ENCODE peak calls at places on chromosome 4, in seven cellular contexts. L, X, T, H, B, A and N are unnamed samples.

GRCh38 chr4:10095296-10095991 is 21.2 kb downstream of the WDR1 start:
- DNase-seq in L (no peak), B (no peak), A (peak), H (no peak), X (no peak), T (no peak), N (no peak)

GRCh38 chr4:56050584-56050983 is 101.8 kb downstream of the CEP135 start:
- DNase-seq in H (no peak), X (no peak), A (no peak), L (no peak), B (no peak), T (no peak), N (no peak)

GRCh38 chr4:36024901-36025610 is 219.3 kb downstream of the ARAP2 start:
- DNase-seq in T (peak), H (no peak), X (no peak), L (no peak), A (no peak), B (no peak), N (peak)

GRCh38 chr4:140236649-140237160 is 82.7 kb upstream of the MAML3 start:
- DNase-seq in H (no peak), B (peak), A (no peak), T (no peak), L (peak), X (no peak), N (no peak)

GRCh38 chr4:8451440-8452182 is 11.0 kb downstream of the TRMT44 start:
- DNase-seq in T (no peak), B (no peak), A (no peak), L (no peak), H (no peak), X (no peak), N (no peak)

GRCh38 chr4:137156054-137156453 is 376.2 kb downstream of the PCDH18 start:
- DNase-seq in H (no peak), A (no peak), X (no peak), L (peak), T (no peak), B (peak), N (peak)

GRCh38 chr4:156865391-156865790 is 106.2 kb downstream of the PDGFC start:
- DNase-seq in H (no peak), T (no peak), B (peak), A (no peak), X (no peak), L (peak), N (no peak)

GRCh38 chr4:27684501-27685077 is 823.9 kb downstream of the STIM2 start:
- DNase-seq in A (peak), X (peak), H (peak), L (peak), B (peak), T (peak), N (peak)

GRCh38 chr4:119678761-119679160 is 50.2 kb upstream of the PDE5A start:
- DNase-seq in T (no peak), B (peak), L (peak), H (no peak), X (no peak), A (no peak), N (peak)

GRCh38 chr4:114383721-114384120 is 214.9 kb upstream of the UGT8 start:
- DNase-seq in L (peak), A (no peak), T (peak), H (no peak), X (no peak), B (peak), N (peak)

GRCh38 chr4:188971125-188971524 is 831.9 kb downstream of the TRIML1 start:
- DNase-seq in X (no peak), L (peak), A (no peak), T (peak), B (peak), H (no peak), N (peak)
- TF ChIP-seq CTCF in X (no peak), L (peak), A (no peak), T (no peak), B (peak), H (peak), N (peak)

DNA sequence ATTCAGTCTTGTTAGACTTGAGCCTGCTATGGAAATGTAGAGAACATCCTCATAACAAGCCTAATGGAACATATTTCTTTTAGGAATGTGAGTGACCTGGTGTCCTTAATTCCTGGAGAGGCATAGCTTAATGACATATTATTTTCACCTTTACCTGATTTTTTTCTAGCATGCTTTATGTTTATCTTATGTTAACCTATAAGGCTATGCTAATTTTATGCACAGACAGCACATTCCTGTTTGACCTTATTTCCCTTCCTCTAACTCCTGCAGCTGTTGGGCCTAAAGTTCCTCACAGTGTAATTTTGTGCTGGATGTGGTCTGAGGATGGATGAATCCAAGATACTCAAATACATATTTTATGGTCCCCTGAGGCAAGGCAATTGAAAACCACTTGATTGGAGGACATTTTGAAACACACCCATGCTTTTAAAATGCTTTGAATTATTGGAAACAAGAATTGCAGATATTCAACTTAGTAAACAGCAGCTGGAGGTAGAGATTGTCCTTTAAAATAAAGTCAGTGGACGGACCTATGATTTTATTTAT is 111.5 kb downstream of the LARP7 start:
- DNase-seq in T (no peak), H (no peak), L (no peak), X (no peak), A (no peak), B (no peak), N (no peak)
- H3K27ac ChIP-seq in T (no peak), H (no peak), L (no peak), X (no peak), A (no peak), B (no peak), N (no peak)

DNA sequence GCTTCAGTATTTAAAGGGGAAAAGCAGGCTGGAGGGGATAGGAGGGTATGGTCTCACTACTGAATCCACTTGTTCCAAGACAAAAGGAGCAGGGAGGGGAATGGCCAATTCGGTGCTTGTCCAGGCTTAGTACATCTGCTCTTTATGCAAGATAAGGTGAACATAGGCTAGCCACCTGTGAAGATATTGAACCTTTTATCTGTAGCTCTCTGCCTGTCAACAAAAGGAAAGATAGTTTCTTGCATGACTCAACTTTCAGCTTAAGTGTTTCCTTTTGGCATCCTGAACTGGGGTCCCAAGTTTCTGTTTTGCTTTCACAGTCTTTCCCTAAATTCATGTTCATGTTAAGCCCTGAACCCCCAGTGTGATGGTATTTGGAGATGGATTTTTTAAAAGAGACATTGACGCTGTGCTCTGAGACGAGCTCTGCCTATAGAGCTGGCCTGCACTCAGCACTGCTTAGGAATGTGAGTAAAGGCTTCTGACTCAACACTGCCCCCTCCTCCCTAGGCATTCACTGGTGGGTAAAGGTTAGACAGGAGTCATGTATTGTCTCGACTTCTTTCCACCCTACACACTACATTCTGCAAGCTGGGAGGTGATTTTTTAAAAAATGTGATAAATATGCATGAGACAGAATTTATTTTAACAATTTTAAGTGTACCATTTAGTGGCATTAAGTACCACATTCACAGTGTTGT is 28.2 kb downstream of the FAM149A start:
- DNase-seq in B (peak), X (no peak), A (no peak), L (peak), T (peak), H (no peak), N (peak)
- TF ChIP-seq CTCF in B (no peak), X (no peak), A (no peak), L (peak), T (peak), H (no peak), N (no peak)

DNA sequence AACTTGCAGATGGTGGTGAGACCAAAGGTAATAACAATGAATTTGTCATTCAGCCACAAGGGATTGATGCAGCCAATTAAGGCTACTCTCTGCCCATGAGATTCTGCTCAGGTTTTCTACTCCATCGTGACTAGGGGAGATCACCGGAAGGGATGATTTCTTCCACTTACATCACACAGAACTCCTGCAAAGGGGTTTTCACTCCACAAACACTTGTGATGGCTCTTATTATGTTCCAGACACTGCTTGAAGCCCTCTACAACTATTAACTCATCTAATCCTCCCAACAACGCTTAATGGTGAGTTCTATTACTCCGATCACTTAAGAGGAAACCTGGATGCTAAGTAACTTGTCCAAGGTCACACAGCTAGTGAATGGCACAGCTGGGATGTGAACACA is 55.9 kb downstream of the MTNR1A start:
- DNase-seq in B (no peak), T (no peak), X (no peak), A (no peak), H (no peak), L (no peak), N (no peak)
- H3K27ac ChIP-seq in B (no peak), T (no peak), X (no peak), A (no peak), H (no peak), L (no peak), N (no peak)

GRCh38 chr4:25215506-25215905 is 18.3 kb upstream of the PI4K2B start:
- DNase-seq in A (no peak), T (no peak), X (no peak), B (no peak), H (no peak), L (no peak), N (no peak)
- TF ChIP-seq CTCF in A (no peak), T (no peak), X (no peak), B (no peak), H (no peak), L (no peak), N (no peak)

GRCh38 chr4:83558693-83559092 is 22.8 kb downstream of the GPAT3 start:
- DNase-seq in T (no peak), L (peak), X (no peak), A (no peak), H (no peak), B (peak), N (no peak)

GRCh38 chr4:83556836-83557235 is 20.9 kb downstream of the GPAT3 start:
- DNase-seq in X (no peak), H (no peak), B (no peak), A (no peak), L (no peak), T (no peak), N (no peak)

GRCh38 chr4:83558059-83558648 is 22.2 kb downstream of the GPAT3 start:
- DNase-seq in B (no peak), X (no peak), T (no peak), L (no peak), H (no peak), A (no peak), N (no peak)

GRCh38 chr4:83561381-83561780 is 25.5 kb downstream of the GPAT3 start:
- DNase-seq in L (peak), H (no peak), B (peak), X (peak), T (peak), A (no peak), N (peak)

DNA sequence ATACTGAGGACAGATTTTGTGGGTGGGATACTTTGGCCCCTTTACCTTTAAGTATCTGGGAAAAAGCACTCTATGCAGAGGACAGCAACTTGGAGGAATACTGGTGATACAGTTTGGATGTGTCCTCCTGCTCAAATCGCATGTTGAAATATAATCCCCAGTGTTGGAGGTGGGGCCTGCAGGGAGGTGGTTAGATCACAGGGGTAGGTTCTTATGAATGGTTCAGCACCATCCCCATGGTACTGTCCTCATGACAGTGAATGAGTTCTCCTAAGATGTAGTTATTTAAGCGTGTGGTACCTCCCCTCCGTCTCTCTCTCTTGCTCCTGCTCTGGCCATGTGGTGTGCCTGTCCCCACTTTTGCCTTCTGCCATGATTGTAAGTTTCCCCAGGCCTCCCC is 24.6 kb downstream of the GPAT3 start:
- DNase-seq in B (no peak), A (no peak), X (no peak), L (no peak), H (no peak), T (no peak), N (no peak)
- H3K27ac ChIP-seq in B (no peak), A (peak), X (no peak), L (no peak), H (no peak), T (no peak), N (no peak)

DNA sequence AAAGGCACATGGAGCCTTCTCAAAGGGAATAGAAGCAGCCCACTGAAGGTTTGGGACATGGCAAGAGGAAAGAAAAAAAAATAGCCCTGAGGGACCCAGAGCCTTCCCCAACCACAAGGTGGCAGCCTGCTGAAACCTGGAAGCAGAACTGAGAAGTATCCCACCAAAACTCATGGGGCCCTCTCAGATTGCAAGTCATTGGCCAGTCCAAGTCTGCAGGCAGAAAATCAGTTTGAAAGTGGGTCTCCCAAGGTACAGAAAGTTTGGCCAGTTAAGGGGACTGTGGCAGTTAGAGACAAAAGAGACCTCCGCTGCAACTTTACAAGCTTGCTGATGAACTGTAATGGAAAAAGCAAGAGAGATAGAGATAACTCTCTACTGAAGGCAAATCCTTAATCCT is 155.8 kb downstream of the ANTXR2 start:
- DNase-seq in L (peak), A (peak), H (no peak), T (peak), B (peak), X (peak), N (no peak)
- TF ChIP-seq CTCF in L (peak), A (no peak), H (peak), T (peak), B (peak), X (peak), N (peak)

GRCh38 chr4:151012836-151013235 is 2.2 kb downstream of the LRBA start:
- DNase-seq in A (no peak), T (peak), X (peak), L (no peak), B (no peak), H (no peak), N (peak)

GRCh38 chr4:151013491-151013890 is 1.6 kb downstream of the LRBA start:
- DNase-seq in H (no peak), T (peak), X (no peak), L (no peak), B (no peak), A (no peak), N (no peak)

GRCh38 chr4:151014521-151015457 is at the start of gene LRBA:
- DNase-seq in L (peak), A (peak), X (peak), B (peak), T (peak), H (peak), N (peak)

GRCh38 chr4:151012376-151012775 is 2.7 kb downstream of the LRBA start:
- DNase-seq in L (no peak), A (no peak), T (no peak), H (no peak), B (no peak), X (no peak), N (no peak)

DNA sequence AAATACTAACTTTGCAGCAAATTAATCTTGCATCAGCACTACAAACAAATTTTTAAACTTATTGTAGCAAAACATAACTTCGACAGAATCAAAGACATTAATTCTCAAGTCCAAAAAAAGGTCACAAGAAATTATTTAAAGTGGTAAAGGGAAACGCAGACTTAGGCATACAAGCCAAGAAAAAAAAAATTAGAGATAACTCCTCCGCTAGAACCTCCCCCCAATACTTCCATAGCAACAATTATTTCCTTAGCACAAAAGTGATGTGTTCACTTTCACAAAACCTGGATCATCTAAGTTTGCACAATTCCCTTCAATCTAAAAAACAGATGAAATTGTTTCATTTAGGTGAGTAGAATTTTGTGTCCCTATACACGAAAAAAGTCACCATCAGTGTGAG is 1.1 kb downstream of the LRBA start:
- DNase-seq in T (no peak), B (no peak), H (no peak), A (no peak), L (no peak), X (no peak), N (no peak)
- H3K27ac ChIP-seq in T (no peak), B (no peak), H (no peak), A (no peak), L (no peak), X (no peak), N (peak)

GRCh38 chr4:146338512-146338911 is 124.2 kb downstream of the REELD1 start:
- DNase-seq in H (no peak), A (no peak), B (no peak), T (no peak), X (no peak), L (peak), N (no peak)
- TF ChIP-seq CTCF in H (no peak), A (no peak), B (no peak), T (no peak), X (no peak), L (peak), N (peak)

GRCh38 chr4:38177035-38177791 is 217.0 kb downstream of the PTTG2 start:
- DNase-seq in A (no peak), H (no peak), L (peak), T (no peak), X (no peak), B (peak), N (no peak)
- H3K27ac ChIP-seq in A (no peak), H (peak), L (peak), T (peak), X (no peak), B (no peak), N (peak)